ENCODE peak calls at places on chromosomes 5 and 9, in five cellular contexts. X is lower leg skin; Z is stimulated activated CD4-positive, alpha-beta T cell treated with anti-CD3 and anti-CD28 coated beads, Interleukin-1b, Interleukin-23, amount 100 ng/mL, for 1 hour; T is frontal cortex; W is nucleus accumbens. C is an unnamed sample.

GRCh38 chr9:136988872-136989271 is 3.4 kb upstream of the PAXX start:
- DNase-seq in X (no peak), Z (no peak), T (no peak), W (no peak), C (no peak)

GRCh38 chr5:158884827-158885512 is 214.7 kb downstream of the EBF1 start:
- DNase-seq in X (no peak), Z (no peak), T (no peak), W (no peak), C (no peak)

GRCh38 chr9:121299125-121299466 is 31.1 kb downstream of the GSN start:
- DNase-seq in X (no peak), Z (no peak), T (no peak), W (no peak), C (no peak)

GRCh38 chr5:150500328-150500841 is 7.5 kb upstream of the NDST1 start:
- DNase-seq in X (no peak), Z (no peak), T (no peak), W (no peak), C (no peak)

GRCh38 chr9:77764894-77765780 is 117.0 kb upstream of the GNA14 start:
- DNase-seq in X (no peak), Z (no peak), T (no peak), W (no peak), C (no peak)

GRCh38 chr9:81826541-81826906 is 101.7 kb upstream of the SPATA31D4 start:
- DNase-seq in X (peak), Z (no peak), T (peak), W (peak), C (peak)

GRCh38 chr9:96462538-96462937 is 12.6 kb downstream of the HABP4 start:
- DNase-seq in X (no peak), Z (no peak), T (no peak), W (no peak), C (no peak)

GRCh38 chr5:54062958-54063357 is 247.4 kb downstream of the ARL15 start:
- DNase-seq in X (no peak), Z (no peak), T (no peak), W (no peak), C (no peak)

GRCh38 chr9:105281926-105282325 is 37.5 kb downstream of the SLC44A1 start:
- DNase-seq in X (no peak), Z (no peak), T (no peak), W (no peak), C (no peak)

C was measured in amygdala.